ENCODE peak calls at places on chromosomes 12 and 14, in five cellular contexts. K, L, Y, Z and P are unnamed samples.

GRCh38 chr12:10130042-10130441 is at the start of gene CLEC7A:
- DNase-seq in Y (no peak), Z (no peak), K (no peak), L (no peak), P (no peak)

GRCh38 chr12:2973566-2973965 is 14.4 kb downstream of the TEAD4 start:
- DNase-seq in Y (no peak), L (no peak), K (no peak), Z (no peak), P (no peak)

GRCh38 chr12:20024194-20024593 is 344.1 kb upstream of the PDE3A start:
- DNase-seq in L (no peak), Z (no peak), Y (no peak), K (no peak), P (no peak)

GRCh38 chr14:59251811-59252771 is 63.6 kb downstream of the DAAM1 start:
- DNase-seq in L (no peak), Z (peak; percentile 44), Y (no peak), K (no peak), P (no peak)

GRCh38 chr12:42364692-42365091 is 38.7 kb downstream of the PPHLN1 start:
- DNase-seq in Y (no peak), K (no peak), L (no peak), Z (no peak), P (no peak)

GRCh38 chr14:70366890-70367289 is 7.4 kb upstream of the COX16 start:
- DNase-seq in K (no peak), Z (no peak), L (no peak), Y (no peak), P (no peak)

GRCh38 chr14:104093366-104094055 is 8.0 kb downstream of the ASPG start:
- DNase-seq in Y (peak; percentile 10), L (no peak), Z (no peak), K (no peak), P (no peak)

GRCh38 chr14:55980970-55981369 is 137.2 kb upstream of the PELI2 start:
- DNase-seq in L (no peak), Z (no peak), Y (no peak), K (no peak), P (no peak)

GRCh38 chr12:104742551-104742961 is 215.5 kb downstream of the SLC41A2 start:
- DNase-seq in Z (no peak), K (no peak), L (no peak), Y (no peak), P (no peak)
- H3K27ac ChIP-seq in Z (no peak overlapping the region), K (no peak overlapping the region), L (no peak overlapping the region), Y (peak overlapping the region; percentile 15), P (no peak overlapping the region)

DNA sequence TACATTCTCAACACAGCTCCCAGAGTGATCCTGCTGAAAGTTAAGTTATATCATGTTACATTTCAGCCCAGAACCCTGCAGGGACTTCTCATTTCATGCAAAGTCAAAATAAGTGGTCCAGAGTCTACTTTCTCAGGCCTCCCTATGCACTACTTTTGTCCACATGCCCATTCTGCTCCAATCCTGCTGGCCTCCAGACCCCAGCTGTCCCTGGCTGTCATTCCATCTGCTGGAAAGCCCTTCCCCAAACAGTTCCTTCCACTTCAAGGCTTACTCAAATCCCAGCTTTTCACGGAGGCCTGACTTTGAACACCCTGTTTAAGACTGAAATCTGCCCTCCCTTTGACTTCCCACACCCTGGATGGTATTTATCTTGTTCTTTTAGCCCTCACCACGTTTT is 109.8 kb upstream of the DNM1L start:
- DNase-seq in L (no peak), Y (no peak), Z (no peak), K (no peak), P (no peak)
- TF ChIP-seq CTCF in L (no peak), Y (no peak), Z (no peak), K (no peak), P (no peak)

DNA sequence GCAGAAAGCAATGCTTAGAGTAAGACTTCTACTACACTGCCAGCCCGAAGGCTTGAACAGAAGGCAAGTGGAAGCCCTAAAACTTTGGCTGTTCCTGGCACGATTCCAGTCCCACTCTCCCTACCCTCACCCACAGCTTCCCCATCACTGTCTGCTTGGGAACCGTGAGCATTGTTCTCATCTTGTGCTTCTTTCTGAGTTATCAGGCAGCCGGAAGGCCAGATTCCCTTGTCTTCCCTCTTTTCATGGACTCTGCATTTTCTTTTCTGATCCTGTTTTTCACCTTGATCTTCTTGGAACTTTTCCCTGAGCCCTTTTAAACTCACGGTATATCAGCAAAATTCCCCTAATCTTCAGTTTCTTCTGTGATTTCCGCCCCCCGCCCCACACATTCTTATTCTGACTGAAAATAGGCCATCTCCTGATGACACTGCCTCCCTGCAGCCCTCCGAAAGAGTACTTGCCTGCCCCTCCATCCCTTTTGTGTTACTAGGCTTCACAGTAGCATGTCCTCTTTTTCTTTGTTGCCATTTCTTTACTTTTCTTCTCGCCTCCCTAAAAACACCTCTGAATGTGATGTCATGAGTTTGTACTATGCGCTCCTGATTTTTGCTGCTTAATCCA is 29.9 kb downstream of the RCOR1 start:
- DNase-seq in Z (no peak), L (no peak), K (no peak), Y (no peak), P (no peak)
- H3K4me3 ChIP-seq in Z (no peak overlapping the region), L (no peak overlapping the region), K (no peak overlapping the region), Y (no peak overlapping the region), P (no peak overlapping the region)

DNA sequence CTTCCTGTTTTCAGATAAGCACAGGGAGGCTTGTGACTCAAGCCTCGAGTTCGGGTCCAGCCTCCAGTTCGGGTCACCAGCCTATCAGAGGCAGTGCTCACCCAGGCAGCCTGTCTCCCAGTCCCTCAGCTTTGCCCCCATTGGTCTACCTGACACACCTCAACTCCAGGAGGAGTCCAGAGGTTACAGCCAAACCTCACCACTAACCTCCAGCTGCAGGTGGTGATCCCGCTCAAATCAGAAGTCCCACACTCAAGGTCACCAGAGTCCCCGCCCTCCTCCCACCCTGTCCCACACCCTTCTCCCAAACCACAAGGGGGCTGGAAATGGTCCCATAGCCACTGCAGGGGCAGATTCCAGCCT is 42.1 kb downstream of the KDM2B start:
- DNase-seq in L (no peak), K (no peak), Y (no peak), Z (peak; percentile 29), P (no peak)
- H3K27ac ChIP-seq in L (no peak overlapping the region), K (no peak overlapping the region), Y (no peak overlapping the region), Z (no peak overlapping the region), P (no peak overlapping the region)

DNA sequence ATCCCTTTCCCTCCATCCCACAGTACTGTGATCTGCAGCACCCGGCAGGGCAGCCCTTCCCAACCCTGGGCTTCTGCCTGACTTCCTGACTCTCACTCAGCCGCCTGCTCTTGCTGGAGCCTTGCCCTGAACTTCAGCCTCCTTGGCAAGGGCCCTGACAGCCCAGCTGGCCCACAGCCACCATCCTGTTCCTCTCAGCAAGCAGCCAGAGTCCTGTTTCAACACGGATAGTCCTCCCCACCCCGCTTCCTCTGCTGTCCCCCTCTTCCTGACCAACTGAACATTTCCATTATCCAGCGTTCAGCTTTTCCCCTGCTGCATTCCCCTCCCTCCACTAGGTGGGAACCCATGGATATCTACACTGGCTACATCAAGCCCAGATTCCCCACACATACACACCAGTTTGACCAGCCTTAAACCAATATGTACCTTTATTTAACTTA is 74.0 kb upstream of the MDM1 start:
- DNase-seq in L (peak; percentile 85), Y (no peak), K (peak; percentile 65), Z (peak; percentile 82), P (peak; percentile 87)
- TF ChIP-seq CTCF in L (no peak), Y (no peak), K (peak; percentile 62), Z (peak; percentile 41), P (peak; percentile 42)

GRCh38 chr12:65466906-65467305 is 188.4 kb downstream of the MSRB3 start:
- DNase-seq in K (no peak), L (no peak), Z (no peak), Y (no peak), P (no peak)
- H3K4me3 ChIP-seq in K (no peak overlapping the region), L (no peak overlapping the region), Z (no peak overlapping the region), Y (no peak overlapping the region), P (no peak overlapping the region)

GRCh38 chr12:100197486-100197885 is 3.1 kb upstream of the ACTR6 start:
- DNase-seq in Z (no peak), Y (no peak), K (no peak), L (no peak), P (no peak)
- H3K27ac ChIP-seq in Z (no peak overlapping the region), Y (no peak overlapping the region), K (no peak overlapping the region), L (no peak overlapping the region), P (no peak overlapping the region)